ENCODE peak calls at places on chromosomes 13 and 19, in seven cellular contexts. One of them, this sample, is unnamed.

GRCh38 chr19:19215792-19216191 is 4.0 kb downstream of the NCAN start:
- DNase-seq in H54: no peak
- DNase-seq in stimulated activated CD4-positive, alpha-beta T cell treated with anti-CD3 and anti-CD28 coated beads, Interleukin-1b, Interleukin-23, amount 100 ng/mL, for 24 hours: no peak
- DNase-seq in C1 segment of cervical spinal cord: no peak
- DNase-seq in CD4-positive, CD25-positive, alpha-beta regulatory T cell: no peak
- DNase-seq in NCI-H1930: no peak
- DNase-seq in immature natural killer cell: no peak
- DNase-seq in this sample: no peak

GRCh38 chr19:11460207-11460606 is 20.6 kb downstream of the ELAVL3 start:
- DNase-seq in C1 segment of cervical spinal cord: no peak
- DNase-seq in CD4-positive, CD25-positive, alpha-beta regulatory T cell: no peak
- DNase-seq in NCI-H1930: no peak
- DNase-seq in H54: no peak
- DNase-seq in stimulated activated CD4-positive, alpha-beta T cell treated with anti-CD3 and anti-CD28 coated beads, Interleukin-1b, Interleukin-23, amount 100 ng/mL, for 24 hours: no peak
- DNase-seq in immature natural killer cell: no peak
- DNase-seq in this sample: no peak

GRCh38 chr19:46975918-46976782 is 43.5 kb upstream of the NPAS1 start:
- DNase-seq in NCI-H1930: no peak
- DNase-seq in CD4-positive, CD25-positive, alpha-beta regulatory T cell: no peak
- DNase-seq in immature natural killer cell: no peak
- DNase-seq in stimulated activated CD4-positive, alpha-beta T cell treated with anti-CD3 and anti-CD28 coated beads, Interleukin-1b, Interleukin-23, amount 100 ng/mL, for 24 hours: no peak
- DNase-seq in H54: peak; percentile 57
- DNase-seq in C1 segment of cervical spinal cord: peak; percentile 84
- DNase-seq in this sample: no peak

GRCh38 chr19:50268046-50268445 is 61.1 kb downstream of the KCNC3 start:
- DNase-seq in immature natural killer cell: no peak
- DNase-seq in H54: no peak
- DNase-seq in NCI-H1930: no peak
- DNase-seq in C1 segment of cervical spinal cord: no peak
- DNase-seq in CD4-positive, CD25-positive, alpha-beta regulatory T cell: no peak
- DNase-seq in stimulated activated CD4-positive, alpha-beta T cell treated with anti-CD3 and anti-CD28 coated beads, Interleukin-1b, Interleukin-23, amount 100 ng/mL, for 24 hours: no peak
- DNase-seq in this sample: no peak

GRCh38 chr19:11422163-11423068 is 3.3 kb upstream of the RGL3 start:
- DNase-seq in CD4-positive, CD25-positive, alpha-beta regulatory T cell: peak; percentile 75
- DNase-seq in immature natural killer cell: peak; percentile 75
- DNase-seq in NCI-H1930: no peak
- DNase-seq in H54: no peak
- DNase-seq in stimulated activated CD4-positive, alpha-beta T cell treated with anti-CD3 and anti-CD28 coated beads, Interleukin-1b, Interleukin-23, amount 100 ng/mL, for 24 hours: no peak
- DNase-seq in C1 segment of cervical spinal cord: peak; percentile 27
- DNase-seq in this sample: peak; percentile 61

GRCh38 chr13:32811297-32811800 is 204.9 kb upstream of the KL start:
- DNase-seq in stimulated activated CD4-positive, alpha-beta T cell treated with anti-CD3 and anti-CD28 coated beads, Interleukin-1b, Interleukin-23, amount 100 ng/mL, for 24 hours: no peak
- DNase-seq in CD4-positive, CD25-positive, alpha-beta regulatory T cell: peak; percentile 12
- DNase-seq in C1 segment of cervical spinal cord: no peak
- DNase-seq in H54: no peak
- DNase-seq in NCI-H1930: no peak
- DNase-seq in immature natural killer cell: no peak
- DNase-seq in this sample: no peak

GRCh38 chr13:102402292-102402691 is 444 bp upstream of the FGF14 start:
- DNase-seq in stimulated activated CD4-positive, alpha-beta T cell treated with anti-CD3 and anti-CD28 coated beads, Interleukin-1b, Interleukin-23, amount 100 ng/mL, for 24 hours: peak; percentile 15
- DNase-seq in H54: no peak
- DNase-seq in CD4-positive, CD25-positive, alpha-beta regulatory T cell: no peak
- DNase-seq in immature natural killer cell: no peak
- DNase-seq in C1 segment of cervical spinal cord: peak; percentile 8
- DNase-seq in NCI-H1930: peak; percentile 16
- DNase-seq in this sample: no peak

GRCh38 chr13:114020750-114021463 is 47.0 kb upstream of the C13orf46 start:
- DNase-seq in CD4-positive, CD25-positive, alpha-beta regulatory T cell: no peak
- DNase-seq in H54: no peak
- DNase-seq in C1 segment of cervical spinal cord: no peak
- DNase-seq in stimulated activated CD4-positive, alpha-beta T cell treated with anti-CD3 and anti-CD28 coated beads, Interleukin-1b, Interleukin-23, amount 100 ng/mL, for 24 hours: no peak
- DNase-seq in NCI-H1930: no peak
- DNase-seq in immature natural killer cell: no peak
- DNase-seq in this sample: no peak

GRCh38 chr13:99322297-99323103 is 15.3 kb upstream of the GPR183 start:
- DNase-seq in H54: peak; percentile 78
- DNase-seq in C1 segment of cervical spinal cord: no peak
- DNase-seq in stimulated activated CD4-positive, alpha-beta T cell treated with anti-CD3 and anti-CD28 coated beads, Interleukin-1b, Interleukin-23, amount 100 ng/mL, for 24 hours: no peak
- DNase-seq in CD4-positive, CD25-positive, alpha-beta regulatory T cell: peak; percentile 69
- DNase-seq in immature natural killer cell: no peak
- DNase-seq in NCI-H1930: no peak
- DNase-seq in this sample: peak; percentile 90

GRCh38 chr13:114128624-114129522 is 3.5 kb downstream of the RASA3 start:
- DNase-seq in stimulated activated CD4-positive, alpha-beta T cell treated with anti-CD3 and anti-CD28 coated beads, Interleukin-1b, Interleukin-23, amount 100 ng/mL, for 24 hours: peak; percentile 83
- DNase-seq in NCI-H1930: no peak
- DNase-seq in C1 segment of cervical spinal cord: peak; percentile 58
- DNase-seq in CD4-positive, CD25-positive, alpha-beta regulatory T cell: peak; percentile 94
- DNase-seq in H54: peak; percentile 98
- DNase-seq in immature natural killer cell: peak; percentile 90
- DNase-seq in this sample: peak; percentile 56

GRCh38 chr13:80901111-80902014 is 560.4 kb upstream of the SPRY2 start:
- DNase-seq in NCI-H1930: no peak
- DNase-seq in immature natural killer cell: no peak
- DNase-seq in H54: no peak
- DNase-seq in C1 segment of cervical spinal cord: no peak
- DNase-seq in CD4-positive, CD25-positive, alpha-beta regulatory T cell: no peak
- DNase-seq in stimulated activated CD4-positive, alpha-beta T cell treated with anti-CD3 and anti-CD28 coated beads, Interleukin-1b, Interleukin-23, amount 100 ng/mL, for 24 hours: no peak
- DNase-seq in this sample: no peak

GRCh38 chr13:88068316-88068715 is 397.1 kb downstream of the SLITRK5 start:
- DNase-seq in CD4-positive, CD25-positive, alpha-beta regulatory T cell: no peak
- DNase-seq in H54: no peak
- DNase-seq in stimulated activated CD4-positive, alpha-beta T cell treated with anti-CD3 and anti-CD28 coated beads, Interleukin-1b, Interleukin-23, amount 100 ng/mL, for 24 hours: no peak
- DNase-seq in immature natural killer cell: no peak
- DNase-seq in C1 segment of cervical spinal cord: no peak
- DNase-seq in NCI-H1930: no peak
- DNase-seq in this sample: no peak

GRCh38 chr19:45097776-45098520 is 5.0 kb downstream of the PPP1R37 start:
- DNase-seq in NCI-H1930: no peak
- DNase-seq in CD4-positive, CD25-positive, alpha-beta regulatory T cell: no peak
- DNase-seq in stimulated activated CD4-positive, alpha-beta T cell treated with anti-CD3 and anti-CD28 coated beads, Interleukin-1b, Interleukin-23, amount 100 ng/mL, for 24 hours: no peak
- DNase-seq in C1 segment of cervical spinal cord: no peak
- DNase-seq in immature natural killer cell: no peak
- DNase-seq in H54: peak; percentile 87
- DNase-seq in this sample: no peak

GRCh38 chr13:33610471-33611015 is 207.4 kb upstream of the RFC3 start:
- DNase-seq in stimulated activated CD4-positive, alpha-beta T cell treated with anti-CD3 and anti-CD28 coated beads, Interleukin-1b, Interleukin-23, amount 100 ng/mL, for 24 hours: peak; percentile 29
- DNase-seq in H54: no peak
- DNase-seq in immature natural killer cell: no peak
- DNase-seq in C1 segment of cervical spinal cord: peak; percentile 81
- DNase-seq in CD4-positive, CD25-positive, alpha-beta regulatory T cell: peak; percentile 84
- DNase-seq in NCI-H1930: no peak
- DNase-seq in this sample: peak; percentile 5

GRCh38 chr19:15452111-15453047 is 2.6 kb upstream of the WIZ start:
- DNase-seq in stimulated activated CD4-positive, alpha-beta T cell treated with anti-CD3 and anti-CD28 coated beads, Interleukin-1b, Interleukin-23, amount 100 ng/mL, for 24 hours: no peak
- DNase-seq in C1 segment of cervical spinal cord: peak; percentile 12
- DNase-seq in immature natural killer cell: peak; percentile 30
- DNase-seq in NCI-H1930: peak; percentile 14
- DNase-seq in H54: peak; percentile 98
- DNase-seq in CD4-positive, CD25-positive, alpha-beta regulatory T cell: no peak
- DNase-seq in this sample: no peak